ENCODE peak calls at places on chromosome 5, in nine cellular contexts. E is foreskin fibroblast; P is memory B cell; Q is GM23248; X is activated effector memory CD4-positive, alpha-beta T cell treated with Interleukin-2 at 50 U/mL for 16 hours; K is LHCN-M2; D is activated T-helper 9 cell treated with anti-CD3 and anti-CD28 coated beads, Interleukin-2, amount 50 U/mL, for 16 hours; M is activated T-cell treated with anti-CD3 and anti-CD28 coated beads, Interleukin-2, amount 50 U/mL, for 4 hours; B is activated CD4-positive, alpha-beta T cell treated with anti-CD3 and anti-CD28 coated beads for 24 hours. U is an unnamed sample.

GRCh38 chr5:164742025-164742424 is 1236.6 kb downstream of the MAT2B start:
- DNase-seq in K (no peak), P (no peak), E (no peak), M (no peak), D (no peak), Q (no peak), X (no peak), B (no peak), U (no peak)

GRCh38 chr5:58255970-58256369 is 203.9 kb downstream of the PLK2 start:
- DNase-seq in M (no peak), X (no peak), K (no peak), D (no peak), Q (peak), P (no peak), B (no peak), E (no peak), U (no peak)

GRCh38 chr5:27944471-27944870 is 906.1 kb upstream of the CDH9 start:
- DNase-seq in D (no peak), M (no peak), K (peak), X (no peak), P (no peak), Q (no peak), E (no peak), B (no peak), U (no peak)

GRCh38 chr5:168104811-168105481 is 186.5 kb upstream of the WWC1 start:
- DNase-seq in B (no peak), P (no peak), X (no peak), K (no peak), D (no peak), Q (no peak), M (no peak), E (no peak), U (no peak)

GRCh38 chr5:145848854-145849253 is 13.7 kb upstream of the PRELID2 start:
- DNase-seq in E (peak), Q (peak), K (peak), M (no peak), B (no peak), D (no peak), P (no peak), X (no peak), U (no peak)

GRCh38 chr5:170896779-170897178 is 35.0 kb downstream of the RANBP17 start:
- DNase-seq in M (no peak), B (no peak), Q (peak), P (no peak), D (no peak), E (peak), K (no peak), X (no peak), U (no peak)

GRCh38 chr5:176368726-176369125 is 3.4 kb downstream of the ARL10 start:
- DNase-seq in D (no peak), Q (no peak), P (no peak), K (no peak), X (no peak), E (no peak), M (no peak), B (no peak), U (no peak)

GRCh38 chr5:124519396-124519795 is 227.0 kb downstream of the ZNF608 start:
- DNase-seq in E (peak), K (peak), D (no peak), M (no peak), X (no peak), P (no peak), B (no peak), Q (peak), U (no peak)

GRCh38 chr5:133225671-133226152 is 173.9 kb downstream of the HSPA4 start:
- DNase-seq in Q (peak), P (no peak), X (no peak), K (no peak), B (no peak), M (no peak), E (peak), D (no peak), U (no peak)

GRCh38 chr5:32170303-32171170 is 3.6 kb downstream of the GOLPH3 start:
- DNase-seq in B (no peak), E (peak), P (no peak), X (no peak), D (no peak), Q (peak), K (no peak), M (no peak), U (no peak)

GRCh38 chr5:13553896-13554295 is 390.6 kb downstream of the DNAH5 start:
- DNase-seq in K (peak), E (no peak), M (no peak), D (no peak), X (no peak), P (no peak), B (no peak), Q (peak), U (no peak)

GRCh38 chr5:153938131-153938842 is 100.4 kb downstream of the FAM114A2 start:
- DNase-seq in B (no peak), P (no peak), K (peak), X (no peak), Q (peak), M (no peak), D (no peak), E (peak), U (no peak)

GRCh38 chr5:115949096-115949495 is 13.2 kb upstream of the LVRN start:
- DNase-seq in K (peak), X (no peak), E (peak), D (no peak), M (no peak), B (no peak), Q (peak), P (no peak), U (no peak)

GRCh38 chr5:12703254-12703653 is 799.0 kb upstream of the CTNND2 start:
- DNase-seq in Q (no peak), K (no peak), X (no peak), B (no peak), M (no peak), E (no peak), D (no peak), P (no peak), U (no peak)

GRCh38 chr5:81656788-81657187 is 94.1 kb downstream of the SSBP2 start:
- DNase-seq in K (no peak), D (no peak), E (no peak), Q (no peak), P (no peak), X (no peak), M (no peak), B (no peak), U (no peak)

GRCh38 chr5:10563132-10563939 is 534 bp upstream of the ANKRD33B start:
- DNase-seq in E (peak), M (peak), Q (peak), K (peak), P (peak), X (no peak), B (peak), D (peak), U (no peak)

GRCh38 chr5:67065237-67065636 is 131.4 kb downstream of the CD180 start:
- DNase-seq in K (no peak), M (no peak), Q (no peak), E (no peak), D (no peak), P (no peak), B (no peak), X (no peak), U (no peak)

GRCh38 chr5:91794856-91795548 is 411.9 kb upstream of the ARRDC3 start:
- DNase-seq in E (peak), K (peak), D (no peak), M (no peak), Q (peak), P (no peak), X (no peak), B (no peak), U (no peak)

GRCh38 chr5:141680178-141680577 is 1.9 kb downstream of the ARAP3 start:
- DNase-seq in D (no peak), X (no peak), M (no peak), B (no peak), E (no peak), P (no peak), Q (no peak), K (no peak), U (no peak)

GRCh38 chr5:83343345-83343744 is 128.2 kb upstream of the VCAN start:
- DNase-seq in Q (no peak), K (no peak), B (no peak), D (no peak), P (no peak), X (no peak), E (no peak), M (no peak), U (no peak)

GRCh38 chr5:179700401-179700918 is 1.7 kb downstream of the CANX start:
- DNase-seq in E (peak), M (no peak), B (no peak), X (no peak), Q (peak), D (no peak), K (peak), P (no peak), U (no peak)

GRCh38 chr5:17012289-17012688 is 76.2 kb upstream of the MYO10 start:
- DNase-seq in K (peak), P (no peak), X (no peak), M (no peak), E (peak), D (no peak), Q (peak), B (no peak), U (no peak)

GRCh38 chr5:170751631-170752030 is 31.9 kb upstream of the GABRP start:
- DNase-seq in M (no peak), K (no peak), D (no peak), E (no peak), P (no peak), B (no peak), Q (no peak), X (no peak), U (no peak)

GRCh38 chr5:132055808-132056609 is 4.4 kb upstream of the IL3 start:
- DNase-seq in B (no peak), M (peak), Q (no peak), D (no peak), P (no peak), K (no peak), X (peak), E (no peak), U (peak)

GRCh38 chr5:76363385-76364261 is 39.5 kb upstream of the IQGAP2 start:
- DNase-seq in E (no peak), M (no peak), K (no peak), X (no peak), P (no peak), D (no peak), B (no peak), Q (no peak), U (no peak)

GRCh38 chr5:143315929-143316328 is 87.6 kb downstream of the NR3C1 start:
- DNase-seq in X (no peak), M (no peak), D (no peak), P (no peak), Q (peak), E (no peak), B (no peak), K (no peak), U (no peak)

GRCh38 chr5:10556331-10556807 is 7.5 kb upstream of the ANKRD33B start:
- DNase-seq in K (peak), D (no peak), E (peak), Q (peak), X (no peak), P (no peak), M (no peak), B (no peak), U (no peak)

GRCh38 chr5:137497396-137498290 is 1.5 kb downstream of the SPOCK1 start:
- DNase-seq in X (no peak), P (no peak), K (no peak), Q (peak), M (no peak), E (peak), B (no peak), D (no peak), U (no peak)

U was measured in central memory CD8-positive, alpha-beta T cell.